ENCODE peak calls at places on chromosomes 5 and 9, in seven cellular contexts. One of them, this sample, is unnamed.

GRCh38 chr9:14343948-14344547 is 30.1 kb upstream of the NFIB start:
- DNase-seq in breast epithelium: no peak
- DNase-seq in HL-60: no peak
- DNase-seq in spleen: no peak
- DNase-seq in GM12878: no peak
- DNase-seq in HCT116: no peak
- DNase-seq in suprapubic skin: no peak
- DNase-seq in this sample: no peak

GRCh38 chr5:154408806-154409205 is 37.0 kb upstream of the SAP30L start:
- DNase-seq in GM12878: no peak
- DNase-seq in suprapubic skin: peak
- DNase-seq in spleen: no peak
- DNase-seq in breast epithelium: no peak
- DNase-seq in HCT116: no peak
- DNase-seq in HL-60: no peak
- DNase-seq in this sample: no peak

GRCh38 chr9:78902051-78902450 is 605.1 kb downstream of the PSAT1 start:
- DNase-seq in breast epithelium: no peak
- DNase-seq in suprapubic skin: no peak
- DNase-seq in HL-60: no peak
- DNase-seq in spleen: no peak
- DNase-seq in GM12878: no peak
- DNase-seq in HCT116: no peak
- DNase-seq in this sample: no peak

GRCh38 chr5:128036961-128037360 is 46.6 kb upstream of the SLC12A2 start:
- DNase-seq in HL-60: no peak
- DNase-seq in GM12878: no peak
- DNase-seq in suprapubic skin: no peak
- DNase-seq in spleen: no peak
- DNase-seq in HCT116: no peak
- DNase-seq in breast epithelium: no peak
- DNase-seq in this sample: no peak

GRCh38 chr5:98424681-98425454 is 348.6 kb upstream of the RGMB start:
- DNase-seq in HL-60: no peak
- DNase-seq in GM12878: no peak
- DNase-seq in suprapubic skin: no peak
- DNase-seq in spleen: no peak
- DNase-seq in breast epithelium: no peak
- DNase-seq in HCT116: no peak
- DNase-seq in this sample: no peak

GRCh38 chr5:33300209-33300742 is 140.5 kb upstream of the TARS1 start:
- DNase-seq in suprapubic skin: no peak
- DNase-seq in breast epithelium: no peak
- DNase-seq in GM12878: peak
- DNase-seq in HCT116: no peak
- DNase-seq in spleen: no peak
- DNase-seq in HL-60: no peak
- DNase-seq in this sample: no peak

GRCh38 chr5:41748631-41749030 is 121.6 kb downstream of the OXCT1 start:
- DNase-seq in suprapubic skin: no peak
- DNase-seq in HL-60: no peak
- DNase-seq in spleen: no peak
- DNase-seq in GM12878: peak
- DNase-seq in HCT116: peak
- DNase-seq in breast epithelium: no peak
- DNase-seq in this sample: no peak

GRCh38 chr5:80654054-80654390 is 430 bp upstream of the MSH3 start:
- DNase-seq in spleen: no peak
- DNase-seq in suprapubic skin: no peak
- DNase-seq in HL-60: no peak
- DNase-seq in GM12878: no peak
- DNase-seq in HCT116: no peak
- DNase-seq in breast epithelium: no peak
- DNase-seq in this sample: no peak

GRCh38 chr5:88675159-88675757 is 207.7 kb downstream of the MEF2C start:
- DNase-seq in breast epithelium: no peak
- DNase-seq in spleen: no peak
- DNase-seq in GM12878: no peak
- DNase-seq in HL-60: no peak
- DNase-seq in suprapubic skin: no peak
- DNase-seq in HCT116: no peak
- DNase-seq in this sample: no peak

GRCh38 chr5:98786178-98786853 is 12.9 kb downstream of the RGMB start:
- DNase-seq in HL-60: no peak
- DNase-seq in suprapubic skin: no peak
- DNase-seq in spleen: no peak
- DNase-seq in HCT116: no peak
- DNase-seq in GM12878: no peak
- DNase-seq in breast epithelium: no peak
- DNase-seq in this sample: no peak

GRCh38 chr9:90641090-90641489 is 1.5 kb downstream of the DIRAS2 start:
- DNase-seq in HL-60: no peak
- DNase-seq in suprapubic skin: no peak
- DNase-seq in GM12878: no peak
- DNase-seq in breast epithelium: no peak
- DNase-seq in spleen: no peak
- DNase-seq in HCT116: no peak
- DNase-seq in this sample: no peak

GRCh38 chr5:115432691-115433090 is 111.9 kb downstream of the FEM1C start:
- DNase-seq in spleen: no peak
- DNase-seq in GM12878: no peak
- DNase-seq in HL-60: no peak
- DNase-seq in breast epithelium: no peak
- DNase-seq in suprapubic skin: no peak
- DNase-seq in HCT116: no peak
- DNase-seq in this sample: no peak

GRCh38 chr5:179860301-179860700 is 1.7 kb upstream of the MRNIP start:
- DNase-seq in breast epithelium: no peak
- DNase-seq in HL-60: no peak
- DNase-seq in spleen: no peak
- DNase-seq in suprapubic skin: no peak
- DNase-seq in GM12878: no peak
- DNase-seq in HCT116: no peak
- DNase-seq in this sample: no peak

GRCh38 chr9:37806271-37806670 is 5.7 kb downstream of the DCAF10 start:
- DNase-seq in spleen: no peak
- DNase-seq in GM12878: no peak
- DNase-seq in HCT116: no peak
- DNase-seq in breast epithelium: no peak
- DNase-seq in suprapubic skin: no peak
- DNase-seq in HL-60: no peak
- DNase-seq in this sample: no peak

GRCh38 chr9:38641985-38642864 is 21.8 kb upstream of the ANKRD18A start:
- DNase-seq in GM12878: no peak
- DNase-seq in breast epithelium: no peak
- DNase-seq in HL-60: no peak
- DNase-seq in suprapubic skin: no peak
- DNase-seq in spleen: no peak
- DNase-seq in HCT116: peak
- DNase-seq in this sample: peak

GRCh38 chr5:74040811-74041491 is 415.0 kb downstream of the ARHGEF28 start:
- DNase-seq in spleen: no peak
- DNase-seq in HL-60: no peak
- DNase-seq in breast epithelium: no peak
- DNase-seq in suprapubic skin: no peak
- DNase-seq in GM12878: no peak
- DNase-seq in HCT116: no peak
- DNase-seq in this sample: no peak

GRCh38 chr5:77893225-77893860 is 117.2 kb upstream of the TBCA start:
- DNase-seq in spleen: no peak
- DNase-seq in HCT116: peak
- DNase-seq in suprapubic skin: no peak
- DNase-seq in HL-60: no peak
- DNase-seq in GM12878: no peak
- DNase-seq in breast epithelium: no peak
- DNase-seq in this sample: no peak

GRCh38 chr5:72463499-72464052 is 43.6 kb downstream of the ZNF366 start:
- DNase-seq in breast epithelium: no peak
- DNase-seq in GM12878: no peak
- DNase-seq in HL-60: no peak
- DNase-seq in spleen: no peak
- DNase-seq in suprapubic skin: no peak
- DNase-seq in HCT116: no peak
- DNase-seq in this sample: no peak

GRCh38 chr5:164636456-164636855 is 1131.0 kb downstream of the MAT2B start:
- DNase-seq in suprapubic skin: no peak
- DNase-seq in HCT116: no peak
- DNase-seq in breast epithelium: no peak
- DNase-seq in spleen: no peak
- DNase-seq in HL-60: no peak
- DNase-seq in GM12878: no peak
- DNase-seq in this sample: no peak

GRCh38 chr9:88478236-88478635 is 56.7 kb upstream of the NXNL2 start:
- DNase-seq in HCT116: no peak
- DNase-seq in GM12878: no peak
- DNase-seq in spleen: no peak
- DNase-seq in suprapubic skin: no peak
- DNase-seq in breast epithelium: no peak
- DNase-seq in HL-60: no peak
- DNase-seq in this sample: no peak

GRCh38 chr9:88481933-88482332 is 53.0 kb upstream of the NXNL2 start:
- DNase-seq in spleen: no peak
- DNase-seq in HL-60: no peak
- DNase-seq in breast epithelium: no peak
- DNase-seq in suprapubic skin: no peak
- DNase-seq in HCT116: no peak
- DNase-seq in GM12878: no peak
- DNase-seq in this sample: no peak

GRCh38 chr9:88476491-88477271 is 58.3 kb upstream of the NXNL2 start:
- DNase-seq in spleen: no peak
- DNase-seq in suprapubic skin: no peak
- DNase-seq in HCT116: no peak
- DNase-seq in GM12878: peak
- DNase-seq in breast epithelium: no peak
- DNase-seq in HL-60: no peak
- DNase-seq in this sample: no peak

GRCh38 chr9:88477300-88477751 is 57.7 kb upstream of the NXNL2 start:
- DNase-seq in spleen: no peak
- DNase-seq in HCT116: no peak
- DNase-seq in HL-60: no peak
- DNase-seq in suprapubic skin: no peak
- DNase-seq in GM12878: peak
- DNase-seq in breast epithelium: no peak
- DNase-seq in this sample: no peak
- TF ChIP-seq POLR2AphosphoS5 in spleen: no peak
- TF ChIP-seq POLR2AphosphoS5 in HCT116: no peak
- TF ChIP-seq POLR2AphosphoS5 in HL-60: no peak
- TF ChIP-seq POLR2AphosphoS5 in suprapubic skin: no peak
- TF ChIP-seq POLR2AphosphoS5 in GM12878: no peak
- TF ChIP-seq POLR2AphosphoS5 in breast epithelium: no peak
- TF ChIP-seq POLR2AphosphoS5 in this sample: no peak

DNA sequence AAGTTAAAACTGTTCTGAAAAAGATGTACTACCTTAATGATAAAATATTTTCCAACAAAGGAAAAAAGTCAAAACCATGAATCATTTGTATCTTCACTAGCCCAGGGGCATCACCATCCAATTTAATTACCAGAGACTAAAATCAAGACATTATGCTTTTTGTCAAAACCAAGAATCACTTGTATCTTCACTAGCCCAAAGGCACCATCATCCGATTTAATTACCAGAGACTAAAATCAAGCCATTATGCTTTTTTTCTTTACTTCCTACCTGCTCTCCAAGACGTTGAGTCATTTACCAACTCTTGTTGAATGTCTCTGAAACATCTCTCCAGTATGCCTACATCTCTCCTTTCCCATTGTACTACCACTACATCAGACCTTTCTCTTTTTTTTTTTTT is 37.9 kb downstream of the FBXO38 start:
- DNase-seq in GM12878: no peak
- DNase-seq in suprapubic skin: no peak
- DNase-seq in HL-60: no peak
- DNase-seq in spleen: no peak
- DNase-seq in breast epithelium: no peak
- DNase-seq in HCT116: no peak
- DNase-seq in this sample: no peak
- H3K27ac ChIP-seq in GM12878: no peak
- H3K27ac ChIP-seq in suprapubic skin: no peak
- H3K27ac ChIP-seq in HL-60: no peak
- H3K27ac ChIP-seq in spleen: no peak
- H3K27ac ChIP-seq in breast epithelium: no peak
- H3K27ac ChIP-seq in HCT116: no peak
- H3K27ac ChIP-seq in this sample: no peak

GRCh38 chr9:99352786-99353185 is 130.7 kb downstream of the SEC61B start:
- DNase-seq in GM12878: no peak
- DNase-seq in HL-60: no peak
- DNase-seq in breast epithelium: no peak
- DNase-seq in HCT116: no peak
- DNase-seq in spleen: no peak
- DNase-seq in suprapubic skin: no peak
- DNase-seq in this sample: no peak

GRCh38 chr9:99350461-99350860 is 128.4 kb downstream of the SEC61B start:
- DNase-seq in HCT116: no peak
- DNase-seq in HL-60: no peak
- DNase-seq in GM12878: no peak
- DNase-seq in breast epithelium: no peak
- DNase-seq in suprapubic skin: no peak
- DNase-seq in spleen: no peak
- DNase-seq in this sample: no peak

GRCh38 chr9:99354104-99354503 is 132.0 kb downstream of the SEC61B start:
- DNase-seq in spleen: no peak
- DNase-seq in GM12878: no peak
- DNase-seq in HL-60: no peak
- DNase-seq in suprapubic skin: no peak
- DNase-seq in breast epithelium: no peak
- DNase-seq in HCT116: no peak
- DNase-seq in this sample: no peak

GRCh38 chr9:99351647-99352046 is 129.6 kb downstream of the SEC61B start:
- DNase-seq in HL-60: no peak
- DNase-seq in spleen: no peak
- DNase-seq in breast epithelium: no peak
- DNase-seq in GM12878: no peak
- DNase-seq in suprapubic skin: no peak
- DNase-seq in HCT116: no peak
- DNase-seq in this sample: no peak

GRCh38 chr9:99353408-99353807 is 131.3 kb downstream of the SEC61B start:
- DNase-seq in HL-60: no peak
- DNase-seq in breast epithelium: no peak
- DNase-seq in suprapubic skin: no peak
- DNase-seq in HCT116: no peak
- DNase-seq in spleen: no peak
- DNase-seq in GM12878: no peak
- DNase-seq in this sample: no peak
- TF ChIP-seq POLR2AphosphoS5 in HL-60: no peak
- TF ChIP-seq POLR2AphosphoS5 in breast epithelium: peak
- TF ChIP-seq POLR2AphosphoS5 in suprapubic skin: peak
- TF ChIP-seq POLR2AphosphoS5 in HCT116: no peak
- TF ChIP-seq POLR2AphosphoS5 in spleen: no peak
- TF ChIP-seq POLR2AphosphoS5 in GM12878: no peak
- TF ChIP-seq POLR2AphosphoS5 in this sample: peak

DNA sequence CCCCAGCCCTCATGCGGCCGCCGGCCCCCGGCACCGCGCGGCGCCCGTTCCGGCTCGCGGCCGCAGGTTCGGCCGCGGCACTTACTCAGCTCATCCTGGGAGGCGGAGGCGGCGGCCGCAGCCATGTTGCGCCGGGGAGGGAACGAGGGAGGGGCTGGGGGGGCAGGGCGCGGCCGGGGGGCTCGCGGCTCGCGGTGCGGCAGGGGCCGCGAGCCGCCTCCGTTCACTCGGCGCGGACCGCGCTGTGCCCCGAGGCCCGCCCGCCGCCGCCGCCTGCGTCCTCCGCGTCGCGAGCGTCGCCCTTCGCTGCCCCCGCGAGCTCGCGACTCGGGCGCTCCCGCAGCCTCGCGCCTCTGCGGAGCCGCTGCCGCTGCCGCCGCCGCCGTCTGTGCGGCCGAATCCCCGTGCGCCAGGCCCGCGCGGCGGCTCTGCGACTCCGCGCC is 743 bp downstream of the ECPAS start:
- DNase-seq in suprapubic skin: no peak
- DNase-seq in GM12878: no peak
- DNase-seq in spleen: no peak
- DNase-seq in breast epithelium: no peak
- DNase-seq in HL-60: no peak
- DNase-seq in HCT116: no peak
- DNase-seq in this sample: no peak
- H3K27ac ChIP-seq in suprapubic skin: peak
- H3K27ac ChIP-seq in GM12878: peak
- H3K27ac ChIP-seq in spleen: peak
- H3K27ac ChIP-seq in breast epithelium: peak
- H3K27ac ChIP-seq in HL-60: no peak
- H3K27ac ChIP-seq in HCT116: peak
- H3K27ac ChIP-seq in this sample: peak

This sample was measured in stomach.